ENCODE peak calls at places on chromosomes 3 and 15, in ten cellular contexts. One of them, this sample, is unnamed.

GRCh38 chr3:185280572-185281365 is 26.9 kb upstream of the EHHADH start:
- DNase-seq in neuronal stem cell: no peak
- DNase-seq in HCT116: peak
- DNase-seq in amniotic stem cell: peak
- DNase-seq in body of pancreas: no peak
- DNase-seq in epithelial cell of esophagus: peak
- DNase-seq in stimulated activated CD8-positive, alpha-beta memory T cell treated with anti-CD3 and anti-CD28 coated beads, Interleukin-15, amount 100 ng/mL, for 4 hours: no peak
- DNase-seq in HTR-8/SVneo: peak
- DNase-seq in NCI-H69: peak
- DNase-seq in cardiac muscle cell: peak
- DNase-seq in this sample: peak

GRCh38 chr3:129623447-129624118 is 17.1 kb upstream of the PLXND1 start:
- DNase-seq in neuronal stem cell: no peak
- DNase-seq in HCT116: no peak
- DNase-seq in amniotic stem cell: no peak
- DNase-seq in body of pancreas: peak
- DNase-seq in epithelial cell of esophagus: no peak
- DNase-seq in stimulated activated CD8-positive, alpha-beta memory T cell treated with anti-CD3 and anti-CD28 coated beads, Interleukin-15, amount 100 ng/mL, for 4 hours: no peak
- DNase-seq in HTR-8/SVneo: no peak
- DNase-seq in NCI-H69: no peak
- DNase-seq in cardiac muscle cell: no peak
- DNase-seq in this sample: no peak

GRCh38 chr15:50783895-50784294 is 18.4 kb upstream of the SPPL2A start:
- DNase-seq in neuronal stem cell: no peak
- DNase-seq in HCT116: no peak
- DNase-seq in amniotic stem cell: no peak
- DNase-seq in body of pancreas: no peak
- DNase-seq in epithelial cell of esophagus: no peak
- DNase-seq in stimulated activated CD8-positive, alpha-beta memory T cell treated with anti-CD3 and anti-CD28 coated beads, Interleukin-15, amount 100 ng/mL, for 4 hours: no peak
- DNase-seq in HTR-8/SVneo: no peak
- DNase-seq in NCI-H69: no peak
- DNase-seq in cardiac muscle cell: no peak
- DNase-seq in this sample: no peak

GRCh38 chr3:11563159-11563558 is 80.6 kb downstream of the VGLL4 start:
- DNase-seq in neuronal stem cell: no peak
- DNase-seq in HCT116: no peak
- DNase-seq in amniotic stem cell: no peak
- DNase-seq in body of pancreas: no peak
- DNase-seq in epithelial cell of esophagus: no peak
- DNase-seq in stimulated activated CD8-positive, alpha-beta memory T cell treated with anti-CD3 and anti-CD28 coated beads, Interleukin-15, amount 100 ng/mL, for 4 hours: no peak
- DNase-seq in HTR-8/SVneo: no peak
- DNase-seq in NCI-H69: no peak
- DNase-seq in cardiac muscle cell: no peak
- DNase-seq in this sample: no peak

GRCh38 chr3:141939759-141940158 is 63.3 kb downstream of the ATP1B3 start:
- DNase-seq in neuronal stem cell: no peak
- DNase-seq in HCT116: peak
- DNase-seq in amniotic stem cell: no peak
- DNase-seq in body of pancreas: no peak
- DNase-seq in epithelial cell of esophagus: no peak
- DNase-seq in stimulated activated CD8-positive, alpha-beta memory T cell treated with anti-CD3 and anti-CD28 coated beads, Interleukin-15, amount 100 ng/mL, for 4 hours: no peak
- DNase-seq in HTR-8/SVneo: no peak
- DNase-seq in NCI-H69: no peak
- DNase-seq in cardiac muscle cell: no peak
- DNase-seq in this sample: no peak

GRCh38 chr3:186514296-186515002 is 29.7 kb downstream of the CRYGS start:
- DNase-seq in neuronal stem cell: no peak
- DNase-seq in HCT116: peak
- DNase-seq in amniotic stem cell: no peak
- DNase-seq in body of pancreas: no peak
- DNase-seq in epithelial cell of esophagus: peak
- DNase-seq in stimulated activated CD8-positive, alpha-beta memory T cell treated with anti-CD3 and anti-CD28 coated beads, Interleukin-15, amount 100 ng/mL, for 4 hours: no peak
- DNase-seq in HTR-8/SVneo: no peak
- DNase-seq in NCI-H69: peak
- DNase-seq in cardiac muscle cell: no peak
- DNase-seq in this sample: no peak

GRCh38 chr3:15726043-15726442 is 71.7 kb downstream of the ANKRD28 start:
- DNase-seq in neuronal stem cell: no peak
- DNase-seq in HCT116: no peak
- DNase-seq in amniotic stem cell: no peak
- DNase-seq in body of pancreas: no peak
- DNase-seq in epithelial cell of esophagus: peak
- DNase-seq in stimulated activated CD8-positive, alpha-beta memory T cell treated with anti-CD3 and anti-CD28 coated beads, Interleukin-15, amount 100 ng/mL, for 4 hours: no peak
- DNase-seq in HTR-8/SVneo: no peak
- DNase-seq in NCI-H69: no peak
- DNase-seq in cardiac muscle cell: no peak
- DNase-seq in this sample: peak

GRCh38 chr3:36444909-36445308 is 64.6 kb downstream of the STAC start:
- DNase-seq in neuronal stem cell: no peak
- DNase-seq in HCT116: no peak
- DNase-seq in amniotic stem cell: no peak
- DNase-seq in body of pancreas: no peak
- DNase-seq in epithelial cell of esophagus: peak
- DNase-seq in stimulated activated CD8-positive, alpha-beta memory T cell treated with anti-CD3 and anti-CD28 coated beads, Interleukin-15, amount 100 ng/mL, for 4 hours: no peak
- DNase-seq in HTR-8/SVneo: peak
- DNase-seq in NCI-H69: no peak
- DNase-seq in cardiac muscle cell: no peak
- DNase-seq in this sample: peak

GRCh38 chr15:57827021-57827420 is 120.5 kb downstream of the POLR2M start:
- DNase-seq in neuronal stem cell: no peak
- DNase-seq in HCT116: no peak
- DNase-seq in amniotic stem cell: no peak
- DNase-seq in body of pancreas: no peak
- DNase-seq in epithelial cell of esophagus: peak
- DNase-seq in stimulated activated CD8-positive, alpha-beta memory T cell treated with anti-CD3 and anti-CD28 coated beads, Interleukin-15, amount 100 ng/mL, for 4 hours: no peak
- DNase-seq in HTR-8/SVneo: no peak
- DNase-seq in NCI-H69: no peak
- DNase-seq in cardiac muscle cell: no peak
- DNase-seq in this sample: no peak

GRCh38 chr3:190862209-190863118 is at the start of gene GMNC:
- DNase-seq in neuronal stem cell: peak
- DNase-seq in HCT116: peak
- DNase-seq in amniotic stem cell: peak
- DNase-seq in body of pancreas: peak
- DNase-seq in epithelial cell of esophagus: peak
- DNase-seq in stimulated activated CD8-positive, alpha-beta memory T cell treated with anti-CD3 and anti-CD28 coated beads, Interleukin-15, amount 100 ng/mL, for 4 hours: no peak
- DNase-seq in HTR-8/SVneo: peak
- DNase-seq in NCI-H69: peak
- DNase-seq in cardiac muscle cell: peak
- DNase-seq in this sample: peak

GRCh38 chr3:57917611-57918010 is 90.6 kb upstream of the FLNB start:
- DNase-seq in neuronal stem cell: no peak
- DNase-seq in HCT116: no peak
- DNase-seq in amniotic stem cell: no peak
- DNase-seq in body of pancreas: no peak
- DNase-seq in epithelial cell of esophagus: no peak
- DNase-seq in stimulated activated CD8-positive, alpha-beta memory T cell treated with anti-CD3 and anti-CD28 coated beads, Interleukin-15, amount 100 ng/mL, for 4 hours: no peak
- DNase-seq in HTR-8/SVneo: no peak
- DNase-seq in NCI-H69: no peak
- DNase-seq in cardiac muscle cell: no peak
- DNase-seq in this sample: no peak

GRCh38 chr3:154970796-154971195 is 109.3 kb upstream of the MME start:
- DNase-seq in neuronal stem cell: no peak
- DNase-seq in HCT116: no peak
- DNase-seq in amniotic stem cell: no peak
- DNase-seq in body of pancreas: no peak
- DNase-seq in epithelial cell of esophagus: peak
- DNase-seq in stimulated activated CD8-positive, alpha-beta memory T cell treated with anti-CD3 and anti-CD28 coated beads, Interleukin-15, amount 100 ng/mL, for 4 hours: no peak
- DNase-seq in HTR-8/SVneo: no peak
- DNase-seq in NCI-H69: no peak
- DNase-seq in cardiac muscle cell: no peak
- DNase-seq in this sample: peak

GRCh38 chr3:9901967-9902366 is 681 bp upstream of the IL17RE start:
- DNase-seq in neuronal stem cell: no peak
- DNase-seq in HCT116: no peak
- DNase-seq in amniotic stem cell: no peak
- DNase-seq in body of pancreas: no peak
- DNase-seq in epithelial cell of esophagus: no peak
- DNase-seq in stimulated activated CD8-positive, alpha-beta memory T cell treated with anti-CD3 and anti-CD28 coated beads, Interleukin-15, amount 100 ng/mL, for 4 hours: no peak
- DNase-seq in HTR-8/SVneo: no peak
- DNase-seq in NCI-H69: no peak
- DNase-seq in cardiac muscle cell: no peak
- DNase-seq in this sample: no peak

GRCh38 chr3:196042673-196043072 is 39.2 kb downstream of the TFRC start:
- DNase-seq in neuronal stem cell: no peak
- DNase-seq in HCT116: no peak
- DNase-seq in amniotic stem cell: no peak
- DNase-seq in body of pancreas: no peak
- DNase-seq in epithelial cell of esophagus: no peak
- DNase-seq in stimulated activated CD8-positive, alpha-beta memory T cell treated with anti-CD3 and anti-CD28 coated beads, Interleukin-15, amount 100 ng/mL, for 4 hours: no peak
- DNase-seq in HTR-8/SVneo: no peak
- DNase-seq in NCI-H69: no peak
- DNase-seq in cardiac muscle cell: no peak
- DNase-seq in this sample: no peak

GRCh38 chr15:59322056-59322755 is 50.5 kb downstream of the MYO1E start:
- DNase-seq in neuronal stem cell: no peak
- DNase-seq in HCT116: no peak
- DNase-seq in amniotic stem cell: no peak
- DNase-seq in body of pancreas: no peak
- DNase-seq in epithelial cell of esophagus: no peak
- DNase-seq in stimulated activated CD8-positive, alpha-beta memory T cell treated with anti-CD3 and anti-CD28 coated beads, Interleukin-15, amount 100 ng/mL, for 4 hours: no peak
- DNase-seq in HTR-8/SVneo: no peak
- DNase-seq in NCI-H69: peak
- DNase-seq in cardiac muscle cell: no peak
- DNase-seq in this sample: no peak

GRCh38 chr15:31268108-31268501 is 58.5 kb upstream of the KLF13 start:
- DNase-seq in neuronal stem cell: no peak
- DNase-seq in HCT116: no peak
- DNase-seq in amniotic stem cell: no peak
- DNase-seq in body of pancreas: no peak
- DNase-seq in epithelial cell of esophagus: no peak
- DNase-seq in stimulated activated CD8-positive, alpha-beta memory T cell treated with anti-CD3 and anti-CD28 coated beads, Interleukin-15, amount 100 ng/mL, for 4 hours: no peak
- DNase-seq in HTR-8/SVneo: no peak
- DNase-seq in NCI-H69: no peak
- DNase-seq in cardiac muscle cell: no peak
- DNase-seq in this sample: no peak

GRCh38 chr3:38118421-38119247 is 18.3 kb downstream of the ACAA1 start:
- DNase-seq in neuronal stem cell: no peak
- DNase-seq in HCT116: no peak
- DNase-seq in amniotic stem cell: no peak
- DNase-seq in body of pancreas: no peak
- DNase-seq in epithelial cell of esophagus: no peak
- DNase-seq in stimulated activated CD8-positive, alpha-beta memory T cell treated with anti-CD3 and anti-CD28 coated beads, Interleukin-15, amount 100 ng/mL, for 4 hours: no peak
- DNase-seq in HTR-8/SVneo: no peak
- DNase-seq in NCI-H69: no peak
- DNase-seq in cardiac muscle cell: no peak
- DNase-seq in this sample: no peak